ENCODE peak calls at places on chromosomes 12 and 14, in five cellular contexts. A, U, P, K and Q are unnamed samples.

GRCh38 chr14:104505085-104506074 is 74.2 kb upstream of the C14orf180 start:
- DNase-seq in A (no peak), U (no peak), P (no peak), K (no peak), Q (no peak)

GRCh38 chr12:104669851-104670337 is 213.1 kb downstream of the CHST11 start:
- DNase-seq in A (peak), U (peak), P (no peak), K (no peak), Q (peak)

GRCh38 chr14:22105643-22106042 is 432.0 kb upstream of the OR4E1 start:
- DNase-seq in A (no peak), U (no peak), P (no peak), K (no peak), Q (no peak)

GRCh38 chr14:75479770-75480600 is 42.3 kb upstream of the BATF start:
- DNase-seq in A (no peak), U (peak), P (peak), K (no peak), Q (peak)

GRCh38 chr14:96156804-96157760 is 47.6 kb upstream of the BDKRB2 start:
- DNase-seq in A (no peak), U (no peak), P (no peak), K (no peak), Q (no peak)

GRCh38 chr14:70045296-70045695 is 143.5 kb downstream of the SLC8A3 start:
- DNase-seq in A (peak), U (no peak), P (no peak), K (no peak), Q (no peak)

GRCh38 chr14:64800000-64800399 is 79.7 kb downstream of the SPTB start:
- DNase-seq in A (peak), U (no peak), P (no peak), K (no peak), Q (peak)

GRCh38 chr12:88665051-88665450 is 84.8 kb upstream of the KITLG start:
- DNase-seq in A (peak), U (no peak), P (no peak), K (no peak), Q (no peak)

GRCh38 chr14:100864206-100864605 is 38.3 kb downstream of the MEG3 start:
- DNase-seq in A (no peak), U (no peak), P (no peak), K (no peak), Q (no peak)

GRCh38 chr14:51652168-51653095 is 722 bp downstream of the FRMD6 start:
- DNase-seq in A (no peak), U (peak), P (no peak), K (peak), Q (no peak)

GRCh38 chr12:3200032-3200617 is 122.9 kb downstream of the TSPAN9 start:
- DNase-seq in A (peak), U (no peak), P (peak), K (peak), Q (no peak)

GRCh38 chr12:112087851-112088250 is 20.7 kb downstream of the NAA25 start:
- DNase-seq in A (no peak), U (no peak), P (no peak), K (no peak), Q (no peak)